ENCODE peak calls at places on chromosomes 12 and 14, in nine cellular contexts. N is stomach, U is lower lobe of right lung, O is body of pancreas, P is heart left ventricle, V is Panc1, I is ovary, M is brain microvascular endothelial cell, K is sigmoid colon. G is an unnamed sample.

GRCh38 chr12:51863921-51864700 is 15.6 kb upstream of the FIGNL2 start:
- DNase-seq in N (no peak), M (no peak), K (no peak), I (no peak), O (no peak), P (no peak), V (no peak), U (no peak), G (peak; percentile 90)

GRCh38 chr12:129119537-129119936 is 266.3 kb downstream of the GLT1D1 start:
- DNase-seq in U (no peak), I (no peak), O (no peak), M (peak; percentile 9), K (no peak), V (no peak), P (no peak), N (no peak), G (no peak)

GRCh38 chr12:125114365-125115141 is 49.3 kb downstream of the AACS start:
- DNase-seq in I (no peak), U (no peak), M (no peak), P (no peak), V (no peak), N (no peak), K (no peak), O (no peak), G (no peak)

GRCh38 chr14:65038966-65039365 is 52.3 kb downstream of the FNTB start:
- DNase-seq in V (no peak), O (no peak), K (no peak), M (peak; percentile 12), U (no peak), P (no peak), I (no peak), N (no peak), G (no peak)

GRCh38 chr14:98163285-98163741 is 1108.7 kb downstream of the BCL11B start:
- DNase-seq in U (no peak), V (no peak), P (no peak), N (no peak), I (no peak), O (no peak), K (no peak), M (no peak), G (no peak)

GRCh38 chr12:93365616-93366015 is 12.1 kb upstream of the NUDT4 start:
- DNase-seq in N (no peak), U (no peak), K (no peak), P (no peak), M (no peak), V (no peak), O (no peak), I (no peak), G (no peak)

GRCh38 chr12:76568888-76569551 is 9.4 kb upstream of the OSBPL8 start:
- DNase-seq in M (no peak), K (no peak), V (no peak), O (no peak), I (no peak), P (no peak), N (no peak), U (no peak), G (no peak)

GRCh38 chr14:28382460-28383220 is 383.9 kb upstream of the FOXG1 start:
- DNase-seq in U (no peak), O (no peak), N (no peak), I (no peak), K (no peak), M (peak; percentile 45), P (no peak), V (peak; percentile 35), G (no peak)

GRCh38 chr12:48300774-48301173 is 49.9 kb downstream of the ZNF641 start:
- DNase-seq in K (no peak), P (no peak), I (no peak), O (no peak), M (no peak), U (no peak), N (no peak), V (no peak), G (no peak)

GRCh38 chr12:53751336-53752191 is at the start of gene CISTR:
- DNase-seq in P (peak; percentile 54), I (peak; percentile 38), K (no peak), V (no peak), U (peak; percentile 60), M (no peak), N (no peak), O (peak; percentile 49), G (no peak)

GRCh38 chr14:105577339-105577861 is 51.0 kb downstream of the TMEM121 start:
- DNase-seq in U (no peak), N (no peak), I (no peak), O (no peak), K (peak; percentile 38), M (no peak), P (no peak), V (no peak), G (no peak)

GRCh38 chr12:31732926-31733548 is 4.2 kb upstream of the AMN1 start:
- DNase-seq in K (no peak), V (peak; percentile 91), O (no peak), U (no peak), M (peak; percentile 80), N (no peak), P (no peak), I (no peak), G (no peak)

GRCh38 chr14:51283402-51283825 is 43.4 kb downstream of the TMX1 start:
- DNase-seq in P (no peak), U (no peak), I (no peak), V (peak; percentile 74), O (no peak), N (no peak), M (peak; percentile 73), K (no peak), G (peak; percentile 11)

GRCh38 chr12:132264086-132265010 is 65.0 kb downstream of the GALNT9 start:
- DNase-seq in K (no peak), I (no peak), V (no peak), P (no peak), N (no peak), O (no peak), U (no peak), M (no peak), G (no peak)

GRCh38 chr14:31205681-31206535 is 1.7 kb downstream of the HECTD1 start:
- DNase-seq in U (no peak), M (peak; percentile 45), P (no peak), V (no peak), N (no peak), K (no peak), I (no peak), O (no peak), G (peak; percentile 16)

GRCh38 chr12:122862872-122863701 is 27.8 kb downstream of the HIP1R start:
- DNase-seq in P (peak; percentile 36), O (peak; percentile 41), N (peak; percentile 77), I (no peak), V (no peak), U (peak; percentile 83), K (peak; percentile 57), M (no peak), G (peak; percentile 76)
- H3K36me3 ChIP-seq in P (peaks cover 39% of the 10 kb centered on the region), O (peaks cover 2% of the 10 kb centered on the region), N (peaks cover 72% of the 10 kb centered on the region), I (no peaks in the 10 kb centered on the region), V (peaks cover 3% of the 10 kb centered on the region), U (peaks cover 72% of the 10 kb centered on the region), K (peaks cover 12% of the 10 kb centered on the region), M (peaks cover 31% of the 10 kb centered on the region), G (peaks cover 69% of the 10 kb centered on the region)

GRCh38 chr12:111444706-111445310 is 39.1 kb downstream of the SH2B3 start:
- DNase-seq in N (peak; percentile 59), P (peak; percentile 83), O (peak; percentile 56), V (no peak), M (no peak), U (peak; percentile 83), I (peak; percentile 22), K (peak; percentile 87), G (peak; percentile 72)

GRCh38 chr12:111445311-111446043 is 39.8 kb downstream of the SH2B3 start:
- DNase-seq in U (no peak), I (no peak), O (peak; percentile 37), V (no peak), N (peak; percentile 24), K (peak; percentile 63), M (no peak), P (no peak), G (no peak)

GRCh38 chr12:111446631-111447570 is 41.2 kb downstream of the SH2B3 start:
- DNase-seq in U (no peak), V (no peak), K (peak; percentile 64), P (no peak), I (no peak), O (no peak), N (peak; percentile 17), M (no peak), G (no peak)

GRCh38 chr12:111447571-111448265 is 42.0 kb downstream of the SH2B3 start:
- DNase-seq in K (peak; percentile 63), N (peak; percentile 19), O (peak; percentile 42), M (no peak), U (no peak), P (no peak), I (no peak), V (no peak), G (no peak)

GRCh38 chr12:111446044-111446581 is 40.4 kb downstream of the SH2B3 start:
- DNase-seq in K (peak; percentile 75), U (no peak), N (peak; percentile 34), I (no peak), P (peak; percentile 65), V (no peak), O (peak; percentile 94), M (no peak), G (peak; percentile 81)
- H3K27ac ChIP-seq in K (peak overlapping the region; percentile 77), U (peak overlapping the region; percentile 77), N (peak overlapping the region; percentile 63), I (no peak overlapping the region), P (peak overlapping the region; percentile 82), V (peak overlapping the region; percentile 73), O (peak overlapping the region; percentile 72), M (peak overlapping the region; percentile 8), G (peak overlapping the region; percentile 66)

GRCh38 chr12:111426341-111427185 is 20.8 kb downstream of the SH2B3 start:
- DNase-seq in K (no peak), M (peak; percentile 55), U (no peak), O (no peak), N (no peak), V (no peak), I (no peak), P (peak; percentile 11), G (no peak)

GRCh38 chr12:111427417-111428074 is 21.8 kb downstream of the SH2B3 start:
- DNase-seq in I (no peak), N (no peak), O (no peak), P (peak; percentile 24), V (no peak), U (no peak), K (no peak), M (no peak), G (no peak)

GRCh38 chr12:111424189-111424792 is 18.6 kb downstream of the SH2B3 start:
- DNase-seq in V (no peak), U (no peak), P (peak; percentile 67), M (no peak), O (no peak), I (no peak), K (no peak), N (no peak), G (no peak)

GRCh38 chr12:111425655-111426054 is 19.9 kb downstream of the SH2B3 start:
- DNase-seq in M (no peak), I (no peak), O (no peak), U (no peak), K (no peak), P (peak; percentile 79), N (no peak), V (no peak), G (no peak)

GRCh38 chr12:111424793-111425251 is 19.1 kb downstream of the SH2B3 start:
- DNase-seq in K (no peak), M (no peak), P (no peak), O (no peak), N (no peak), V (no peak), U (no peak), I (no peak), G (no peak)
- TF ChIP-seq CTCF in K (no peak), M (peak; percentile 43), P (no peak), O (no peak), N (no peak), V (no peak), U (no peak), I (no peak), G (peak; percentile 35)

GRCh38 chr14:67806228-67806627 is 10.2 kb downstream of the ZFYVE26 start:
- DNase-seq in K (no peak), I (no peak), N (no peak), P (no peak), V (no peak), U (no peak), M (no peak), O (no peak), G (no peak)
- H3K36me3 ChIP-seq in K (peaks cover 62% of the 10 kb centered on the region), I (no peaks in the 10 kb centered on the region), N (peaks cover 100% of the 10 kb centered on the region), P (peaks cover 100% of the 10 kb centered on the region), V (peaks cover 8% of the 10 kb centered on the region), U (peaks cover 100% of the 10 kb centered on the region), M (peaks cover 67% of the 10 kb centered on the region), O (peaks cover 47% of the 10 kb centered on the region), G (peaks cover 72% of the 10 kb centered on the region)

G was measured in WERI-Rb-1.